ENCODE peak calls at places on chromosomes 13 and 19, in nine cellular contexts. K is RWPE2, O is uterus, N is tibial nerve, M is colonic mucosa, V is sigmoid colon, C is MM.1S, F is cardiac muscle cell, I is esophagus squamous epithelium. B is an unnamed sample.

GRCh38 chr13:111844222-111844671 is 222.7 kb upstream of the SOX1 start:
- DNase-seq in C (no peak), O (no peak), M (no peak), I (no peak), F (no peak), N (no peak), V (no peak), K (no peak), B (no peak)

GRCh38 chr13:113032291-113032690 is 63.3 kb downstream of the MCF2L start:
- DNase-seq in N (no peak), F (no peak), K (no peak), O (no peak), I (no peak), M (no peak), V (no peak), C (no peak), B (no peak)

GRCh38 chr19:9445037-9445436 is 9.7 kb upstream of the ZNF266 start:
- DNase-seq in K (no peak), O (no peak), M (no peak), I (no peak), C (no peak), N (no peak), V (no peak), F (no peak), B (no peak)

GRCh38 chr13:32851083-32852064 is 164.8 kb upstream of the KL start:
- DNase-seq in I (no peak), F (no peak), V (no peak), C (no peak), K (no peak), N (peak), O (no peak), M (no peak), B (no peak)

GRCh38 chr13:46211521-46212351 is at the start of gene LRRC63:
- DNase-seq in V (peak), N (peak), I (peak), M (peak), K (peak), C (peak), O (peak), F (peak), B (peak)

GRCh38 chr19:9075064-9075964 is 11.5 kb upstream of the OR1M1 start:
- DNase-seq in C (no peak), V (peak), I (peak), F (peak), M (peak), O (peak), N (peak), K (peak), B (peak)

GRCh38 chr19:1812426-1813196 is 535 bp upstream of the ATP8B3 start:
- DNase-seq in K (peak), V (peak), I (peak), F (peak), C (peak), M (peak), O (peak), N (peak), B (peak)

GRCh38 chr19:48836089-48837017 is at the start of gene HSD17B14:
- DNase-seq in M (no peak), V (peak), I (no peak), C (no peak), F (peak), K (no peak), N (no peak), O (peak), B (no peak)

GRCh38 chr19:4108767-4109625 is 14.9 kb downstream of the MAP2K2 start:
- DNase-seq in C (no peak), I (no peak), M (no peak), O (no peak), K (no peak), N (no peak), V (no peak), F (no peak), B (no peak)

GRCh38 chr19:7004313-7004931 is 16.8 kb downstream of the MBD3L2B start:
- DNase-seq in O (no peak), V (no peak), C (peak), F (peak), K (no peak), N (no peak), I (no peak), M (no peak), B (no peak)

GRCh38 chr19:1125601-1126533 is 22.1 kb downstream of the GPX4 start:
- DNase-seq in F (no peak), I (no peak), K (no peak), M (no peak), V (no peak), C (no peak), O (no peak), N (no peak), B (no peak)

GRCh38 chr13:45833663-45834062 is 17.9 kb downstream of the SIAH3 start:
- DNase-seq in F (no peak), V (no peak), O (no peak), C (no peak), K (no peak), M (no peak), N (no peak), I (no peak), B (no peak)

GRCh38 chr19:17526922-17527321 is 15.5 kb downstream of the PGLS start:
- DNase-seq in V (no peak), F (no peak), K (no peak), M (no peak), N (no peak), C (no peak), O (no peak), I (peak), B (no peak)

GRCh38 chr13:111626371-111627305 is 306.2 kb downstream of the TEX29 start:
- DNase-seq in O (no peak), F (no peak), K (no peak), C (no peak), I (no peak), N (no peak), M (no peak), V (no peak), B (no peak)

GRCh38 chr13:85379991-85380390 is 419.2 kb downstream of the SLITRK6 start:
- DNase-seq in K (no peak), C (no peak), V (no peak), F (no peak), I (no peak), M (no peak), N (no peak), O (no peak), B (no peak)

GRCh38 chr13:91133941-91134772 is 213.3 kb upstream of the MIR17HG start:
- DNase-seq in M (peak), O (no peak), C (peak), K (no peak), F (peak), N (peak), V (no peak), I (no peak), B (no peak)

GRCh38 chr13:97586941-97587340 is 153.0 kb downstream of the RAP2A start:
- DNase-seq in C (no peak), V (no peak), N (no peak), F (no peak), O (no peak), K (no peak), I (no peak), M (no peak), B (no peak)

GRCh38 chr13:39036212-39036611 is 1.7 kb downstream of the PROSER1 start:
- DNase-seq in O (no peak), F (peak), I (no peak), V (no peak), C (peak), N (no peak), M (peak), K (no peak), B (no peak)

GRCh38 chr19:3970313-3970807 is 539 bp downstream of the DAPK3 start:
- DNase-seq in O (peak), K (no peak), M (no peak), N (no peak), F (no peak), V (peak), I (no peak), C (no peak), B (no peak)

GRCh38 chr13:66624302-66624701 is 605.8 kb downstream of the PCDH9 start:
- DNase-seq in M (no peak), I (no peak), C (no peak), N (no peak), F (no peak), V (no peak), O (no peak), K (no peak), B (no peak)

GRCh38 chr13:113820813-113821651 is 42.8 kb downstream of the GAS6 start:
- DNase-seq in N (peak), I (no peak), O (peak), K (peak), F (no peak), M (no peak), V (peak), C (no peak), B (no peak)

GRCh38 chr13:40786568-40786996 is 2.8 kb upstream of the SLC25A15 start:
- DNase-seq in V (no peak), F (no peak), C (no peak), M (no peak), N (no peak), I (no peak), O (no peak), K (no peak), B (no peak)

GRCh38 chr19:827710-828321 is at the start of gene AZU1:
- DNase-seq in M (no peak), F (no peak), K (peak), O (no peak), V (no peak), C (no peak), N (no peak), I (no peak), B (no peak)

GRCh38 chr19:584240-585001 is 5.3 kb upstream of the HCN2 start:
- DNase-seq in M (no peak), O (no peak), I (no peak), N (no peak), C (peak), K (no peak), V (no peak), F (peak), B (no peak)

GRCh38 chr13:110560606-110561334 is 752 bp downstream of the RAB20 start:
- DNase-seq in I (no peak), F (peak), M (no peak), N (no peak), V (peak), K (no peak), C (peak), O (peak), B (no peak)

GRCh38 chr13:33927315-33927714 is 109.4 kb downstream of the RFC3 start:
- DNase-seq in C (no peak), F (no peak), O (no peak), I (no peak), K (no peak), N (no peak), V (peak), M (no peak), B (no peak)

GRCh38 chr19:31979949-31980670 is 365.3 kb upstream of the ZNF507 start:
- DNase-seq in K (no peak), M (no peak), I (no peak), N (no peak), F (no peak), O (no peak), C (no peak), V (no peak), B (no peak)

GRCh38 chr13:45280751-45281634 is 60.0 kb downstream of the TPT1 start:
- DNase-seq in K (peak), V (peak), I (no peak), F (peak), N (peak), C (peak), O (peak), M (peak), B (peak)

GRCh38 chr19:54462713-54463530 is 656 bp downstream of the LENG9 start:
- DNase-seq in V (peak), F (peak), I (no peak), M (peak), K (no peak), N (peak), C (peak), O (peak), B (no peak)

GRCh38 chr19:57477191-57478008 is at the start of gene ZNF772:
- DNase-seq in N (peak), F (peak), I (peak), O (peak), M (peak), C (peak), K (peak), V (peak), B (peak)
- TF ChIP-seq CTCF in N (peak), F (peak), I (no peak), O (no peak), M (no peak), C (peak), K (peak), V (peak), B (no peak)

GRCh38 chr13:29924482-29924884 is 74.1 kb upstream of the UBL3 start:
- DNase-seq in F (no peak), O (no peak), C (no peak), V (no peak), K (no peak), N (no peak), I (no peak), M (no peak), B (no peak)
- TF ChIP-seq CTCF in F (no peak), O (no peak), C (no peak), V (no peak), K (peak), N (no peak), I (no peak), M (no peak), B (no peak)

GRCh38 chr19:23758187-23759074 is at the start of gene ZNF681:
- DNase-seq in I (peak), F (peak), V (peak), C (peak), K (peak), M (peak), N (peak), O (peak), B (peak)
- TF ChIP-seq CTCF in I (peak), F (peak), V (no peak), C (peak), K (no peak), M (peak), N (no peak), O (no peak), B (no peak)

DNA sequence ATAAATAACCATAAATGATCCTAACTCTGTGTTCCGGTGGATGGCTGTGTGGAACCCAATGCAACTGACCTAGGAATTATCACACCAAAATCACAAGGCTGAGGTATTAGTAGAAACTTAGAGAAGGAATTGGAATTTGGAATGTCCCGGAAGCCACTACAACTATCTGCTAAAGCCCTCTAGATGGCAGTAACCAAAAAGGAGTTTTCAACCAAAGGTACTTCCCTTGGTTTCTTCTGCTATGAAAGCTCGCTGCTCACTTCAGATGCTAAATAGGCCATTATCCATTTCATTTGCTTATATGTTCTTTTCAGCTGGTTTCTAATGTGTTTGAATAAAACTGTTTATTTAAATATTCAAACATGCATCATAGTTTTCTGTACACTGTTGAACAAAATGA is 1589.1 kb upstream of the SPRY2 start:
- DNase-seq in M (no peak), F (peak), K (no peak), N (no peak), V (no peak), C (no peak), O (no peak), I (no peak), B (no peak)
- TF ChIP-seq CTCF in M (no peak), F (peak), K (peak), N (peak), V (peak), C (no peak), O (no peak), I (no peak), B (no peak)

GRCh38 chr19:40570313-40571004 is 6.2 kb upstream of the SHKBP1 start:
- DNase-seq in I (peak), C (peak), K (peak), O (peak), M (peak), V (peak), N (peak), F (peak), B (peak)
- TF ChIP-seq CTCF in I (peak), C (no peak), K (no peak), O (no peak), M (peak), V (peak), N (no peak), F (no peak), B (no peak)

GRCh38 chr13:51549593-51549992 is 34.7 kb upstream of the WDFY2 start:
- DNase-seq in F (no peak), O (no peak), V (no peak), N (no peak), C (no peak), M (no peak), K (no peak), I (no peak), B (no peak)
- TF ChIP-seq CTCF in F (no peak), O (no peak), V (no peak), N (no peak), C (no peak), M (no peak), K (no peak), I (no peak), B (no peak)

GRCh38 chr19:49936549-49936948 is 7.2 kb upstream of the NUP62 start:
- DNase-seq in O (no peak), I (no peak), K (no peak), M (no peak), N (no peak), C (no peak), V (no peak), F (no peak), B (no peak)
- TF ChIP-seq CTCF in O (no peak), I (no peak), K (no peak), M (no peak), N (no peak), C (no peak), V (no peak), F (no peak), B (no peak)

GRCh38 chr19:57435062-57435978 is at the start of gene ZNF749:
- DNase-seq in F (peak), C (peak), I (peak), M (peak), K (peak), O (peak), V (peak), N (peak), B (peak)
- TF ChIP-seq CTCF in F (no peak), C (no peak), I (no peak), M (no peak), K (no peak), O (peak), V (no peak), N (no peak), B (no peak)

GRCh38 chr19:39497850-39498261 is 891 bp upstream of the DLL3 start:
- DNase-seq in O (no peak), C (peak), V (no peak), F (peak), I (no peak), K (no peak), N (no peak), M (peak), B (no peak)
- TF ChIP-seq CTCF in O (peak), C (peak), V (no peak), F (peak), I (no peak), K (peak), N (no peak), M (peak), B (no peak)

B was measured in omental fat pad.